ENCODE peak calls at places on chromosomes 5 and 9, in five cellular contexts. B is GM12865; G is stimulated activated naive CD4-positive, alpha-beta T cell; M is GM18507; Q is NCI-H345. J is an unnamed sample.

GRCh38 chr5:31104775-31105174 is 88.7 kb upstream of the CDH6 start:
- DNase-seq in B (no peak), G (no peak), M (no peak), Q (no peak), J (no peak)

GRCh38 chr5:120053841-120054240 is 410.3 kb upstream of the PRR16 start:
- DNase-seq in B (no peak), G (no peak), M (no peak), Q (no peak), J (no peak)

GRCh38 chr5:56494300-56494704 is 261.2 kb upstream of the ANKRD55 start:
- DNase-seq in B (no peak), G (no peak), M (no peak), Q (no peak), J (no peak)

GRCh38 chr5:127935398-127935797 is 148.2 kb upstream of the SLC12A2 start:
- DNase-seq in B (no peak), G (no peak), M (no peak), Q (no peak), J (no peak)

GRCh38 chr9:20507431-20507830 is 114.9 kb downstream of the MLLT3 start:
- DNase-seq in B (no peak), G (no peak), M (no peak), Q (no peak), J (no peak)

GRCh38 chr5:106080540-106080939 is 1590.2 kb downstream of the EFNA5 start:
- DNase-seq in B (no peak), G (no peak), M (no peak), Q (no peak), J (no peak)

GRCh38 chr5:115602585-115603125 is 376 bp upstream of the TICAM2 start:
- DNase-seq in B (no peak), G (no peak), M (no peak), Q (peak), J (no peak)

GRCh38 chr5:118953652-118954005 is 34.7 kb downstream of the DTWD2 start:
- DNase-seq in B (no peak), G (no peak), M (no peak), Q (no peak), J (no peak)

GRCh38 chr5:131252824-131253171 is 11.1 kb upstream of the CDC42SE2 start:
- DNase-seq in B (peak), G (peak), M (peak), Q (no peak), J (peak)

GRCh38 chr9:131337131-131337848 is 47.8 kb downstream of the PLPP7 start:
- DNase-seq in B (no peak), G (no peak), M (no peak), Q (no peak), J (no peak)

GRCh38 chr5:9358961-9359686 is 186.8 kb downstream of the SEMA5A start:
- DNase-seq in B (no peak), G (no peak), M (no peak), Q (no peak), J (no peak)

GRCh38 chr5:178163772-178164735 is 10.4 kb upstream of the NHP2 start:
- DNase-seq in B (peak), G (peak), M (peak), Q (peak), J (peak)

GRCh38 chr5:113474100-113474700 is 14.1 kb downstream of the MCC start:
- DNase-seq in B (no peak), G (no peak), M (no peak), Q (no peak), J (no peak)

GRCh38 chr9:116483622-116484482 is 203.3 kb upstream of the TRIM32 start:
- DNase-seq in B (no peak), G (no peak), M (no peak), Q (no peak), J (no peak)

GRCh38 chr5:109326864-109327263 is 82.9 kb downstream of the PJA2 start:
- DNase-seq in B (no peak), G (no peak), M (no peak), Q (no peak), J (no peak)

GRCh38 chr5:35963381-35963843 is 25.0 kb upstream of the CAPSL start:
- DNase-seq in B (peak), G (no peak), M (no peak), Q (no peak), J (no peak)

GRCh38 chr9:81150016-81150625 is 539.2 kb downstream of the TLE1 start:
- DNase-seq in B (no peak), G (no peak), M (no peak), Q (peak), J (no peak)

GRCh38 chr5:86806206-86806605 is 188.5 kb downstream of the COX7C start:
- DNase-seq in B (no peak), G (no peak), M (no peak), Q (no peak), J (no peak)

GRCh38 chr5:24268482-24269056 is 376.2 kb downstream of the CDH10 start:
- DNase-seq in B (no peak), G (no peak), M (no peak), Q (no peak), J (no peak)

GRCh38 chr5:145470382-145470979 is 364.7 kb downstream of the PRELID2 start:
- DNase-seq in B (no peak), G (no peak), M (no peak), Q (no peak), J (no peak)

GRCh38 chr9:114900937-114901802 is 29.2 kb downstream of the TNFSF8 start:
- DNase-seq in B (no peak), G (peak), M (no peak), Q (no peak), J (no peak)

GRCh38 chr5:19928556-19929421 is 59.2 kb downstream of the CDH18 start:
- DNase-seq in B (no peak), G (no peak), M (no peak), Q (peak), J (no peak)

GRCh38 chr5:126178521-126178920 is 244.7 kb upstream of the GRAMD2B start:
- DNase-seq in B (no peak), G (no peak), M (no peak), Q (no peak), J (no peak)

GRCh38 chr9:33147770-33148169 is 19.4 kb downstream of the B4GALT1 start:
- DNase-seq in B (no peak), G (no peak), M (no peak), Q (no peak), J (no peak)

GRCh38 chr9:76996700-76997099 is 22.8 kb upstream of the FOXB2 start:
- DNase-seq in B (peak), G (no peak), M (no peak), Q (no peak), J (no peak)

GRCh38 chr5:150778517-150779396 is at the start of gene SMIM3:
- DNase-seq in B (peak), G (peak), M (no peak), Q (peak), J (peak)

GRCh38 chr5:28512648-28513047 is 1474.3 kb upstream of the CDH9 start:
- DNase-seq in B (no peak), G (no peak), M (no peak), Q (no peak), J (no peak)

GRCh38 chr5:140827704-140828401 is at the start of gene PCDHA6:
- DNase-seq in B (no peak), G (no peak), M (no peak), Q (no peak), J (no peak)

GRCh38 chr5:62886603-62887315 is 308.1 kb downstream of the LRRC70 start:
- DNase-seq in B (no peak), G (no peak), M (no peak), Q (no peak), J (no peak)

GRCh38 chr5:109987355-109987754 is 297.6 kb downstream of the MAN2A1 start:
- DNase-seq in B (no peak), G (no peak), M (no peak), Q (no peak), J (no peak)

GRCh38 chr5:17343675-17344074 is 126.2 kb downstream of the BASP1 start:
- DNase-seq in B (peak), G (no peak), M (peak), Q (no peak), J (no peak)

GRCh38 chr9:23162789-23163188 is 663.3 kb downstream of the ELAVL2 start:
- DNase-seq in B (no peak), G (no peak), M (no peak), Q (no peak), J (no peak)

GRCh38 chr5:139051392-139051791 is 146.8 kb downstream of the SIL1 start:
- DNase-seq in B (no peak), G (no peak), M (no peak), Q (no peak), J (no peak)

GRCh38 chr9:15824310-15824709 is 271.5 kb downstream of the CCDC171 start:
- DNase-seq in B (no peak), G (no peak), M (no peak), Q (no peak), J (no peak)

GRCh38 chr9:70696694-70697335 is 282.4 kb upstream of the KLF9 start:
- DNase-seq in B (no peak), G (no peak), M (no peak), Q (no peak), J (no peak)

J was measured in naive thymus-derived CD4-positive, alpha-beta T cell.